ENCODE peak calls at places on chromosome 1, in seven cellular contexts. H is heart right ventricle, C is body of pancreas, D is spleen, Z is right lobe of liver, W is GM23248, I is cardiac muscle cell. E is an unnamed sample.

GRCh38 chr1:53909946-53910345 is 16.0 kb downstream of the DIO1 start:
- DNase-seq in I (peak; percentile 8), D (no peak), C (no peak), W (no peak), H (no peak), Z (no peak), E (peak; percentile 60)

GRCh38 chr1:53600001-53600400 is 139.0 kb downstream of the GLIS1 start:
- DNase-seq in Z (no peak), D (peak; percentile 56), H (no peak), W (no peak), C (no peak), I (no peak), E (no peak)

GRCh38 chr1:206489980-206490534 is 17.3 kb upstream of the RASSF5 start:
- DNase-seq in I (peak; percentile 86), Z (peak; percentile 77), D (peak; percentile 89), W (peak; percentile 83), C (peak; percentile 87), H (peak; percentile 74), E (peak; percentile 63)

GRCh38 chr1:202105571-202106339 is 17.0 kb upstream of the GPR37L1 start:
- DNase-seq in W (peak; percentile 81), C (peak; percentile 55), Z (no peak), I (peak; percentile 72), D (no peak), H (no peak), E (peak; percentile 92)

GRCh38 chr1:48006318-48006717 is 9.1 kb upstream of the TRABD2B start:
- DNase-seq in W (no peak), D (no peak), I (no peak), H (no peak), C (no peak), Z (no peak), E (no peak)

GRCh38 chr1:115332813-115333608 is 5.0 kb downstream of the NGF start:
- DNase-seq in D (no peak), I (no peak), C (no peak), W (peak; percentile 90), Z (no peak), H (no peak), E (no peak)

GRCh38 chr1:27144349-27144748 is 10.6 kb downstream of the SLC9A1 start:
- DNase-seq in W (no peak), I (no peak), D (no peak), H (no peak), C (no peak), Z (no peak), E (peak; percentile 75)

GRCh38 chr1:166980818-166981217 is 5.5 kb upstream of the ILDR2 start:
- DNase-seq in W (no peak), H (no peak), I (no peak), Z (no peak), C (no peak), D (no peak), E (no peak)

GRCh38 chr1:55284856-55285255 is 69.7 kb upstream of the USP24 start:
- DNase-seq in W (peak; percentile 72), I (peak; percentile 57), C (peak; percentile 14), H (peak; percentile 62), Z (no peak), D (no peak), E (peak; percentile 53)

GRCh38 chr1:180084867-180085266 is 69.8 kb upstream of the QSOX1 start:
- DNase-seq in C (no peak), H (no peak), D (no peak), W (no peak), Z (no peak), I (no peak), E (no peak)

GRCh38 chr1:245398180-245398579 is 243.4 kb downstream of the KIF26B start:
- DNase-seq in H (no peak), I (no peak), W (no peak), C (no peak), Z (no peak), D (no peak), E (peak; percentile 97)

GRCh38 chr1:23522244-23523013 is 8.6 kb downstream of the E2F2 start:
- DNase-seq in I (no peak), W (no peak), H (no peak), D (no peak), C (no peak), Z (no peak), E (no peak)

GRCh38 chr1:169094897-169095569 is 11.5 kb upstream of the ATP1B1 start:
- DNase-seq in Z (no peak), W (no peak), H (no peak), D (no peak), C (no peak), I (no peak), E (no peak)

GRCh38 chr1:185880330-185880729 is 146.1 kb downstream of the HMCN1 start:
- DNase-seq in D (no peak), W (no peak), I (no peak), H (no peak), C (no peak), Z (no peak), E (no peak)

GRCh38 chr1:17688217-17688810 is 66.8 kb upstream of the ACTL8 start:
- DNase-seq in C (no peak), D (no peak), H (no peak), W (no peak), Z (no peak), I (no peak), E (no peak)

GRCh38 chr1:8303876-8304275 is 14.0 kb upstream of the SLC45A1 start:
- DNase-seq in Z (no peak), C (no peak), D (no peak), I (no peak), H (no peak), W (no peak), E (no peak)

DNA sequence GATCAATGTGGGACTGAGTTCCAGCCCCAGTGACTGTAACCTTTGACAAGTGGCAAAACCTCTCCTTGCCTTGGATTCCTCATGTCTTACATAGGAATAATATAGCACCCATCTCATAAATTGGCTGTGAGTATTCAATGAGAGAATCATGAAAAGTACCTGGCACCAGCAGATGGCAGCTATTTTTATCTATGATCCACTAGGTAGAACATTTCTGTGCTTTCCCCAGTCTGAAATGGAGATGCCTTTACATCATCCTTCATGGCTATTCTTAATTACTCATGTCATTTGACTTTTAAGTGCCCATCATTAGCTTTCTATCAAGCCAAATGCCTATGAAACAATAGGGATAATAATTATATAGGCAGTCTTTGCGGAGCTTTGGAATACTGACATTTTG is 130.1 kb downstream of the TGFB2 start:
- DNase-seq in Z (no peak), W (no peak), D (no peak), H (no peak), I (no peak), C (no peak), E (no peak)
- H3K4me1 ChIP-seq in Z (no peaks in the 10 kb centered on the region), W (peaks cover 48% of the 10 kb centered on the region), D (peaks cover 16% of the 10 kb centered on the region), H (peaks cover 53% of the 10 kb centered on the region), I (peaks cover 22% of the 10 kb centered on the region), C (peaks cover 5% of the 10 kb centered on the region), E (peaks cover 28% of the 10 kb centered on the region)

DNA sequence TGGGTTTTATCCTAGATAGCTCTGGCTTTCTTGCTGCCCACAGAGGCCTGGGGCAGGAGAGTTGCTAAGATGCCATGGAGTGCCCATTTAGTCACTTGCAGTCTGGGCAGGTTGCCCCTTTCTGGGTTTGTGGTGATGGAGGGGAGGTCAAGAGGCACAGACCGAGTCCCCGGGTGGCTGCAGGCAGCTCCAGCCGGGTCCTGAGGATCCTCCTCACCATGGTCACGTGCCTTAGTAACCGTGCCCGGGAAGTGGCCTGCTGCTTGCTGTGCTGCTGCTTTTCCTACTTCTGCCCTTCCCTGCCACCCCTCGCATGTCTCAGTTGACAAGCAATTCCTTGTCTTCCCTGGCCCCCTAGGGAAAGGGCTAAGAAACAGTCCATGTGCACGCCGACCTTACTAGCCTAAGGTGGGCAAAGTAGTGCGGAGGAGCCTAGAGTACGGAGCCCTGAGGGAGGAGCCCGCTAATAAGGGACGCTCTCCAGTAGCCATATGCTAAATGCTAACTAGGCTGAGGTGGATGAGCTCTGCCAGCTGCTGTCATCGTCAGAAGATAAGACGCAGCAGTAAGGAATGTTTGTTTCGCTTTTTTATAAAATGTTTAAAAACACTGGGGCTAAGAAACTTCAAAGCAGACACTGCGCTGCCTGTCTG is 34.9 kb downstream of the CLCA1 start:
- DNase-seq in Z (peak; percentile 32), H (peak; percentile 65), D (peak; percentile 81), W (no peak), I (no peak), C (no peak), E (no peak)
- H3K4me3 ChIP-seq in Z (peak overlapping the region; percentile 31), H (peak overlapping the region; percentile 42), D (no peak overlapping the region), W (no peak overlapping the region), I (no peak overlapping the region), C (no peak overlapping the region), E (no peak overlapping the region)

DNA sequence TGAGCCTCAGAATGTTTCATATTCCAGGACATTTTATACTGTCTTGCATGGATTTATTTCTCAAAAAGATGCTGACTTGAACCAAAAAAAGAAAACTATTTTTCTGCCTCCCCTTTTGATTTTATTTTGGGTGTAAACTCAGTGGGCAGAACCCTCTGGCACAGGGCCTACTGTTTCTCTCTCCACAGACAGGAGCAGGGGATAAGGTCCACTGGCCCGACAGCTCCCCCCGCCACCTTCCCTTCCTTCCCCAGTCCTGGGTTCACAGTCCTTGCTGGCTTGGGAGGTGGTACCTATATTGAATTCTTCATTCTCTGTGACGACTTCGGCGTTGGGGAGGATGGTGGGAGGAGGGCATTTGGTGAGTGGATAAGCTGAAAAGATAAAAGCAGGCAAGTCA is 114.3 kb downstream of the ZSCAN20 start:
- DNase-seq in Z (no peak), W (no peak), I (no peak), D (no peak), C (no peak), H (no peak), E (no peak)
- H3K4me1 ChIP-seq in Z (no peaks in the 10 kb centered on the region), W (peaks cover 8% of the 10 kb centered on the region), I (no peaks in the 10 kb centered on the region), D (no peaks in the 10 kb centered on the region), C (no peaks in the 10 kb centered on the region), H (peaks cover 9% of the 10 kb centered on the region), E (no peaks in the 10 kb centered on the region)

GRCh38 chr1:207673399-207673798 is 28.5 kb downstream of the CR1L start:
- DNase-seq in W (no peak), C (no peak), I (no peak), Z (no peak), D (no peak), H (no peak), E (no peak)

GRCh38 chr1:207669469-207670111 is 24.7 kb downstream of the CR1L start:
- DNase-seq in Z (no peak), C (no peak), W (no peak), H (no peak), D (no peak), I (no peak), E (no peak)

GRCh38 chr1:207670997-207671396 is 26.1 kb downstream of the CR1L start:
- DNase-seq in H (no peak), D (no peak), I (no peak), Z (no peak), C (no peak), W (no peak), E (no peak)

GRCh38 chr1:207672525-207673130 is 27.7 kb downstream of the CR1L start:
- DNase-seq in D (no peak), C (no peak), W (peak; percentile 59), H (no peak), Z (no peak), I (peak; percentile 56), E (no peak)

DNA sequence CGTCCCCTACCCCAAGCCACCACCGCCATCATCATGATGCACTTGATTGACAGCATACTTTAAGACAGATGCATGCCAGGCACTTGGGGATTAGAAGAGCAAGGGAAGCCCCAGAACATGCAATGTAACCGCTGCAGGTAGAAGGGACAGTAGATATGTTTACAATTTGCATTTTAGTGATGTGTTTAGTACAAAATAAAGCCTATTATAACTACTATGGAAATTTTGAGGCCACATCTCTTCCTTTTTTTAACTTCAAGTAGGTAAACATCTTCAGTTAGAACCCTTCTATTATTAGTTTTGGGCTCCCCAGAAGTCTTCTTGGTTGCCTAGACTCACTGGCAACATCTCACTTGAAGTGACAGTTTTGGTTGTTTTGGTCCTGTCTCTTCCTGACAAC is 25.3 kb downstream of the CR1L start:
- DNase-seq in Z (no peak), I (no peak), D (no peak), H (no peak), W (no peak), C (no peak), E (no peak)
- H3K4me3 ChIP-seq in Z (no peak overlapping the region), I (no peak overlapping the region), D (no peak overlapping the region), H (no peak overlapping the region), W (no peak overlapping the region), C (no peak overlapping the region), E (no peak overlapping the region)

E was measured in Caco-2.